ENCODE peak calls at places on chromosomes 3 and 15, in four cellular contexts. W is IMR-90, X is GM23338, F is pancreas. G is an unnamed sample.

GRCh38 chr15:31197497-31198414 is 96.2 kb upstream of the TRPM1 start:
- DNase-seq in F (no peak), W (no peak), X (peak; percentile 80), G (no peak)

GRCh38 chr15:27454281-27455060 is 483.5 kb downstream of the GABRG3 start:
- DNase-seq in W (peak; percentile 54), X (no peak), F (no peak), G (peak; percentile 92)

GRCh38 chr3:106589306-106589942 is 720.6 kb upstream of the CBLB start:
- DNase-seq in X (no peak), F (no peak), W (peak; percentile 27), G (peak; percentile 94)

GRCh38 chr3:125440559-125440955 is 65.4 kb upstream of the ZNF148 start:
- DNase-seq in W (no peak), X (no peak), F (peak; percentile 56), G (no peak)

GRCh38 chr3:127121850-127122249 is 71.1 kb upstream of the PRR23E start:
- DNase-seq in X (no peak), F (peak; percentile 0), W (no peak), G (no peak)

GRCh38 chr15:73608475-73608874 is 24.7 kb downstream of the NPTN start:
- DNase-seq in F (no peak), X (no peak), W (no peak), G (no peak)

GRCh38 chr3:131233900-131234667 is 147.5 kb upstream of the NUDT16 start:
- DNase-seq in W (no peak), F (no peak), X (no peak), G (no peak)

GRCh38 chr3:62379206-62379834 is 6.0 kb upstream of the FEZF2 start:
- DNase-seq in F (no peak), W (no peak), X (peak; percentile 85), G (no peak)

GRCh38 chr15:52567886-52568568 is 803 bp downstream of the ARPP19 start:
- DNase-seq in W (peak; percentile 24), X (peak; percentile 39), F (peak; percentile 53), G (peak; percentile 62)

GRCh38 chr15:51499379-51499976 is 123.1 kb downstream of the DMXL2 start:
- DNase-seq in F (no peak), W (peak; percentile 63), X (peak; percentile 79), G (peak; percentile 67)

GRCh38 chr3:25582242-25582641 is 82.5 kb downstream of the TOP2B start:
- DNase-seq in F (no peak), W (peak; percentile 96), X (no peak), G (peak; percentile 38)

GRCh38 chr3:169699536-169700050 is 36.1 kb upstream of the MECOM start:
- DNase-seq in X (no peak), F (no peak), W (peak; percentile 72), G (no peak)

GRCh38 chr3:196222876-196223595 is 6.7 kb downstream of the SLC51A start:
- DNase-seq in W (no peak), F (no peak), X (no peak), G (peak; percentile 60)

GRCh38 chr3:46130631-46131310 is 77.3 kb downstream of the CCR1 start:
- DNase-seq in W (no peak), F (no peak), X (no peak), G (no peak)

GRCh38 chr3:51400169-51400568 is 9.1 kb downstream of the RBM15B start:
- DNase-seq in F (no peak), X (no peak), W (no peak), G (no peak)

GRCh38 chr3:81311321-81311720 is 450.1 kb downstream of the GBE1 start:
- DNase-seq in F (no peak), X (no peak), W (no peak), G (no peak)

GRCh38 chr15:95284933-95285401 is 1045.5 kb upstream of the NR2F2 start:
- DNase-seq in W (peak; percentile 70), X (peak; percentile 29), F (no peak), G (no peak)

GRCh38 chr15:76866716-76867321 is 38.3 kb downstream of the SCAPER start:
- DNase-seq in W (peak; percentile 58), X (peak; percentile 43), F (no peak), G (peak; percentile 31)

GRCh38 chr3:117611242-117611641 is 901.7 kb downstream of the TUSC7 start:
- DNase-seq in X (no peak), F (no peak), W (no peak), G (no peak)

GRCh38 chr3:122668930-122669730 is 11.5 kb upstream of the PARP14 start:
- DNase-seq in F (no peak), W (peak; percentile 84), X (no peak), G (peak; percentile 44)

GRCh38 chr15:98322551-98322950 is 325.8 kb upstream of the IGF1R start:
- DNase-seq in F (no peak), X (no peak), W (no peak), G (peak; percentile 45)
- TF ChIP-seq CTCF in F (no peak), X (no peak), W (no peak), G (no peak)

GRCh38 chr3:147354621-147355020 is 51.7 kb downstream of the ZIC4 start:
- DNase-seq in W (no peak), X (peak; percentile 65), F (no peak), G (no peak)
- H3K27me3 ChIP-seq in W (peaks cover 56% of the 10 kb centered on the region), X (peaks cover 75% of the 10 kb centered on the region), F (peaks cover 68% of the 10 kb centered on the region), G (peaks cover 44% of the 10 kb centered on the region)

GRCh38 chr15:38192496-38192895 is 60.1 kb upstream of the SPRED1 start:
- DNase-seq in F (no peak), X (no peak), W (no peak), G (no peak)

GRCh38 chr15:38187646-38188313 is 64.9 kb upstream of the SPRED1 start:
- DNase-seq in X (no peak), W (peak; percentile 10), F (no peak), G (no peak)

GRCh38 chr15:38193496-38193895 is 59.1 kb upstream of the SPRED1 start:
- DNase-seq in W (no peak), F (no peak), X (no peak), G (no peak)

GRCh38 chr15:38189651-38190280 is 62.9 kb upstream of the SPRED1 start:
- DNase-seq in X (no peak), W (no peak), F (no peak), G (no peak)

DNA sequence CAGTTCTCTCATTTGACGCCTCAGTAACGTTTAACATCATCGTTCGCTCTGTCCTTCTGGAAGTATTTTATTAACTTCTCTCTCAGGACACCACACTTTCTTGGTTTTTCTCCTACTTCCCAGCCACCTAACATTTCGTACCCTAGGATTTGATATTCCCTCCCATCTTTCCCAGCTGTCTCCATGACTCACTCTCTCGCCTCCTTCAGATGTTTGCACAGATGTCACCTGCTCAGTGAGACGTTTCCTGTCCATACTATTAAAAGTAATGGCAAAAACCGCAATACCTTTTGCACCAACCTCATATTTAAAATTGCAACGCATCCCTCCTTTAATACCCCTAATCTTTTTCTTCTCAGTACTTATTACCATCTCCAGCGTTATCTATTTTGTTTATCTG is 62.1 kb upstream of the SPRED1 start:
- DNase-seq in W (no peak), F (no peak), X (no peak), G (no peak)
- H3K4me3 ChIP-seq in W (no peak overlapping the region), F (no peak overlapping the region), X (no peak overlapping the region), G (no peak overlapping the region)

GRCh38 chr15:92821491-92822116 is 78.5 kb upstream of the CHD2 start:
- DNase-seq in W (peak; percentile 49), X (no peak), F (no peak), G (peak; percentile 91)
- TF ChIP-seq CTCF in W (no peak), X (no peak), F (no peak), G (no peak)

GRCh38 chr15:56337084-56337725 is 28.0 kb upstream of the TEX9 start:
- DNase-seq in F (no peak), W (no peak), X (no peak), G (no peak)

GRCh38 chr15:56342653-56343052 is 22.6 kb upstream of the TEX9 start:
- DNase-seq in X (no peak), W (no peak), F (no peak), G (peak; percentile 65)

GRCh38 chr15:56339594-56339993 is 25.6 kb upstream of the TEX9 start:
- DNase-seq in F (no peak), W (no peak), X (peak; percentile 16), G (peak; percentile 48)

GRCh38 chr15:56343879-56344278 is 21.3 kb upstream of the TEX9 start:
- DNase-seq in F (no peak), W (no peak), X (no peak), G (no peak)

GRCh38 chr15:56341201-56341600 is 24.0 kb upstream of the TEX9 start:
- DNase-seq in F (no peak), W (no peak), X (peak; percentile 6), G (peak; percentile 62)
- H3K27me3 ChIP-seq in F (no peaks in the 10 kb centered on the region), W (no peaks in the 10 kb centered on the region), X (no peaks in the 10 kb centered on the region), G (no peaks in the 10 kb centered on the region)

DNA sequence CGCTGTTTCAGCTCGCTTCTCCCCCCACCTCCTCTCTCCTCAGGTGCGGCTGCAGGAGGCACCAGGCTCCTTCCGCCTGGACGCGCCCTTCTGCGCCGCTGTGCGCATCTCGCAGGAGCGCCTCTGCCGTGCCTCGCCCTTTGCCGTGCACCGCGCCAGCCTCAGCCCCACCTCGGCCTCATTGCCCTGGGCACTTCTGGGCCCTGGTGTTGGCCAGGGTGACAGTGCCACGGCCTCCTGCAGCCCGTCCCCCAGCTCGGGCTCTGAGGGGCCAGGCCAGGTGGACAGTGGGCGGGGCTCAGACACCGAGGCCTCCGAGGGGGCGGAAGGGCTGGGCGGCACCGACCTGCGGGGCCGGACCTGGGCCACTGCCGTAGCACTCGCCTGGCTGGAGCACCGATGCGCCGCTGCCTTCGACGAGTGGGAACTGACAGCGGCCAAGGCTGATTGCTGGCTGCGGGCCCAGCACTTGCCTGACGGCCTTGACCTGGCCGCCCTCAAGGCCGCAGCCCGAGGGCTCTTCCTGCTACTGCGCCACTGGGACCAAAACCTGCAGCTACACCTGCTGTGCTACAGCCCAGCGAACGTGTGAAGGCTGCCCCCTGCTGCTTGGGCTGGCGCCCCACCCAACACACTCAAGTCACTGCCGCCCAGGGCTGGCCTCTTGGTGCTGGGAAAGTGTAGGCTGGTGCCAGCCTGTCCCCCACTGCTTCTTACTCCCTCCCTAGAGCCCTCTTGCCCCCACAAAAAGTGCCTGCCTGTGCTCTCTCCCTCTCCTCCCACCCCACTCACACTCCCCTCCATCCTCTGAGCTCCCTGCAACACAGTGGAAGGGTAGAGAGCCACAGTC is 7.1 kb downstream of the ALG3 start:
- DNase-seq in W (peak; percentile 21), X (peak; percentile 79), F (peak; percentile 80), G (peak; percentile 57)
- H3K4me3 ChIP-seq in W (no peak overlapping the region), X (peak overlapping the region; percentile 62), F (peak overlapping the region; percentile 37), G (peak overlapping the region; percentile 9)

GRCh38 chr3:89246326-89246725 is 138.9 kb downstream of the EPHA3 start:
- DNase-seq in X (peak; percentile 88), W (no peak), F (no peak), G (no peak)
- TF ChIP-seq CTCF in X (no peak), W (no peak), F (no peak), G (no peak)

GRCh38 chr15:88792342-88793282 is 10.6 kb upstream of the ACAN start:
- DNase-seq in W (no peak), X (peak; percentile 80), F (no peak), G (no peak)
- H3K27me3 ChIP-seq in W (peaks cover 42% of the 10 kb centered on the region), X (peaks cover 7% of the 10 kb centered on the region), F (peaks cover 4% of the 10 kb centered on the region), G (peaks cover 6% of the 10 kb centered on the region)

DNA sequence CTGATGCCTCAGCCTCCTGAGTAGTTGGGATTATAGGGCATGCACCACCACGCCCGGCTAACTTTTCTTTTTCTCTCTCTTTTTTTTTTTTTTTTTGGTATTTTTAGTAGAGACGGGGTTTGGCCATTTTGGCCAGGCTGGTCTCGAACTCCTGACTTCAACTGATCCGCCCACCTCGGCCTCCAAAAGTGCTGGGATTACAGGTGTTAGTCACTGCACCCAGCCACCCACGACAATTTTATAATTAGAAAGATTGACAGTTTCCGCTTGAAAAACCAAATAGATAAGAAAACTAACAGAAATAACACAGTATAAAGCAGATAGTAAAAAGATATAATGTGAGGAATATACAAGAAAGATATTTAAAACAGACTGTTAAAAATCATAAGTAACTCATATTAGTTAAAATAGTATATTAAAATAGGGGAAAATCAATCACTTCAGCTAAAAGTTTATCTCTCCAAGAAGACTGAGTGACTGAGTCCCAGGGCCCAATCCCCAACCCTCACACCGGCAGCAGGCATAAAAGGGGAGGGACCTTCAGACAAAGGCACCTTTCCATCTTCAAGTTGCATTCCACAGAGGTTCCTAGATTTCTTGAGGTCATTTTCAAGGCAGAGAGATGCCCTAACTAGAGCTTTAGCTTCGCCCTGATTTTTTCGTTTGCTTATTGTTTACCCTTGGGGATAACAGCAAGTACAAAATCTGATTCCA is 1.4 kb upstream of the WHAMM start:
- DNase-seq in X (peak; percentile 59), F (no peak), W (no peak), G (no peak)
- H3K4me3 ChIP-seq in X (no peak overlapping the region), F (no peak overlapping the region), W (no peak overlapping the region), G (no peak overlapping the region)

G was measured in bronchial epithelial cell.